ENCODE peak calls at places on chromosomes 2 and 18, in five cellular contexts. I, R, V, D and O are unnamed samples.

GRCh38 chr2:46988733-46989481 is 73.3 kb upstream of the MCFD2 start:
- DNase-seq in V (peak; percentile 53), I (no peak), D (no peak), R (no peak), O (no peak)

GRCh38 chr2:109272461-109272860 is 143.5 kb downstream of the SH3RF3 start:
- DNase-seq in V (no peak), D (no peak), R (no peak), I (no peak), O (no peak)

GRCh38 chr18:23824235-23824634 is 135.0 kb downstream of the LAMA3 start:
- DNase-seq in R (peak; percentile 16), V (no peak), I (peak; percentile 53), D (no peak), O (no peak)

GRCh38 chr2:134466141-134466540 is 212.3 kb downstream of the MGAT5 start:
- DNase-seq in R (no peak), D (no peak), I (peak; percentile 76), V (peak; percentile 61), O (peak; percentile 12)

GRCh38 chr2:161044095-161044874 is 115.9 kb upstream of the TANK start:
- DNase-seq in R (peak; percentile 73), D (no peak), I (no peak), V (no peak), O (peak; percentile 71)

GRCh38 chr2:65103013-65103720 is 26.7 kb downstream of the RAB1A start:
- DNase-seq in R (no peak), I (no peak), V (no peak), D (no peak), O (no peak)

GRCh38 chr2:195898505-195898904 is 170.1 kb downstream of the DNAH7 start:
- DNase-seq in R (peak; percentile 100), I (no peak), D (no peak), V (no peak), O (peak; percentile 72)

GRCh38 chr2:29212009-29212408 is 96.8 kb downstream of the CLIP4 start:
- DNase-seq in R (no peak), I (peak; percentile 53), V (peak; percentile 29), D (no peak), O (peak; percentile 14)

GRCh38 chr18:36314098-36314497 is 16.6 kb downstream of the FHOD3 start:
- DNase-seq in D (no peak), V (peak; percentile 5), R (peak; percentile 55), I (no peak), O (peak; percentile 33)

GRCh38 chr2:18117592-18117991 is 239.1 kb downstream of the KCNS3 start:
- DNase-seq in D (no peak), R (peak; percentile 41), I (peak; percentile 59), V (peak; percentile 58), O (no peak)

GRCh38 chr2:48249093-48249492 is 280.9 kb upstream of the STON1 start:
- DNase-seq in V (no peak), D (no peak), I (no peak), R (peak; percentile 77), O (peak; percentile 68)

GRCh38 chr2:23658466-23658942 is 268.4 kb downstream of the ATAD2B start:
- DNase-seq in R (peak; percentile 17), V (no peak), I (no peak), D (no peak), O (peak; percentile 27)

GRCh38 chr2:134407154-134407890 is 153.4 kb downstream of the MGAT5 start:
- DNase-seq in D (no peak), R (no peak), I (no peak), V (no peak), O (no peak)

GRCh38 chr2:106073608-106074406 is 120.3 kb downstream of the UXS1 start:
- DNase-seq in V (no peak), R (no peak), D (no peak), I (no peak), O (no peak)

GRCh38 chr2:85523906-85524566 is 14.9 kb upstream of the MAT2A start:
- DNase-seq in V (no peak), D (no peak), I (peak; percentile 42), R (peak; percentile 61), O (peak; percentile 75)

GRCh38 chr2:199309973-199310372 is 147.8 kb downstream of the SATB2 start:
- DNase-seq in I (no peak), D (no peak), V (no peak), R (no peak), O (no peak)

GRCh38 chr2:146821836-146822316 is 1023.0 kb upstream of the ACVR2A start:
- DNase-seq in I (no peak), V (no peak), R (peak; percentile 32), D (no peak), O (peak; percentile 62)

GRCh38 chr18:26465431-26465830 is 82.9 kb downstream of the KCTD1 start:
- DNase-seq in R (no peak), D (no peak), I (no peak), V (no peak), O (no peak)

GRCh38 chr2:51297488-51297887 is 265.6 kb upstream of the NRXN1 start:
- DNase-seq in V (no peak), I (no peak), R (peak; percentile 44), D (no peak), O (no peak)

GRCh38 chr2:21310493-21310892 is 186.7 kb downstream of the TDRD15 start:
- DNase-seq in D (no peak), V (no peak), R (no peak), I (no peak), O (peak; percentile 10)

GRCh38 chr2:40962026-40962425 is 510.1 kb upstream of the SLC8A1 start:
- DNase-seq in R (no peak), D (no peak), I (no peak), V (no peak), O (no peak)

DNA sequence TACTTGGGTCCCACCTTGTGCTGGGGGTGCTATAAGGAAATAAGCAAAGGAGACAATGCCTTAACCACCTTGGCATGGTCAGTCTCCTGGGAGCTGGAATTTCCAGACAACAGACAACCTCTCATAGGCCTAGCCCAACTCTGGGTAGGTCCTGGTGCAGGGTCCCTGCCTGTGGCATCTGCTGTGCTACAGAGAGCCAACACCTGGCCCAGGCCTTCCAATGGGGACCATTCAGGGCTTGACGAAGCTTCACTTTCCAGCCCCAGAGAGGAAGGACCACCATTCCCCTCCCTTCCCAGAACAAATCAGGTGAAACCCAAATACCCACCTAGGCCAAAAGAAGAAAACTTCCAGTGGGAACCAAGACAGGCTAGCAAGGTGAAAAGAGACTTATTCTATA is 82.8 kb downstream of the SMAD7 start:
- DNase-seq in V (no peak), I (no peak), R (no peak), D (no peak), O (no peak)
- H2AK5ac ChIP-seq in V (no peak overlapping the region), I (no peak overlapping the region), R (no peak overlapping the region), D (no peak overlapping the region), O (peak overlapping the region; percentile 31)

GRCh38 chr2:15797231-15797945 is 143.0 kb upstream of the MYCN start:
- DNase-seq in V (peak; percentile 77), I (peak; percentile 65), R (no peak), D (no peak), O (no peak)
- H2BK15ac ChIP-seq in V (no peak overlapping the region), I (no peak overlapping the region), R (no peak overlapping the region), D (no peak overlapping the region), O (no peak overlapping the region)

GRCh38 chr2:73260338-73260984 is 23.8 kb downstream of the FBXO41 start:
- DNase-seq in D (no peak), I (peak; percentile 77), V (peak; percentile 83), R (peak; percentile 43), O (peak; percentile 48)
- H2AK5ac ChIP-seq in D (no peak overlapping the region), I (no peak overlapping the region), V (no peak overlapping the region), R (no peak overlapping the region), O (no peak overlapping the region)

DNA sequence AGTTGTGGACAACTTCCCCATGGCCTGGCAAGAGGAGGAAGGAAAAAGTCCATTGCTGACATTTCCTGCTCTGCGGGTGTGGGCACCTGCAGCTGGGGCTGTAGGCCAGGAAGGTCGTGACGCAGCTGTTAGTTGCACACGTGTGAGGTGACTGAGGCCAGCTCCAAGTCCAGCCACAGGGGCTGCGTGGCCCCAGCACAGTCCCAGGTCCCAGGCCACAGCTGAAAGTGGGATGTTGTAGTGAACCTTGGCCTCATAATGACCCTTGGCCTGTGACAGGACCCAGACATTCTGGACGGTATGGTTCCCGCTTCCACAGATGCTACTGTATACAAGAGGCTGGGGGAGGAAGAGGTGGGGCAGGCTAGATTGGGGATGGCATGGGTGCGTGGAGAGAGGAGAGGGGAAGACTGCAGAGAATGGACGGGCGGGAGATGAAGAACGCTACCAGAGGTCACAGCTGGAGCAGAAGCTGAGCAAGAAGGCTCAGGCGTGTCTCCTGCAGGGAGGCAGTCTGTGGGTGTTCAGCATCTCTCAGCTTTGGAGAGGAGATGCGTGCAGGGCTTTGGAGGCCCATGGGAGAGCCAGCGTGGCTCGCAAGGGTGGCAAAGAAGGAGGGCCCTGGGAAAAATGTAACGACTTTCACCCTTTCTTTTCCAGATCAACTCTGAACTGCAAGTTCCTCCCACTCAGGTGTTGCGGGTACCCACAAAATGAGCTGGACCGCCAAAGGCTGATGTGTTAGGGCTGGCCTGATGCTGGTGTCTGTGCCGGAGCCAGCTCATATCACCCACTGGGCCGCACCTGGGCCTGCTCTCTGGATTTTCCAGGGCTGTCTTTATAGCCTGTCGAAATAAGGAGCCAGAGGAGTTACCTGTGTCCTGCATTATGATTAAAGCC is 21.9 kb downstream of the OTOF start:
- DNase-seq in I (no peak), D (no peak), V (peak; percentile 24), R (no peak), O (no peak)
- H2BK15ac ChIP-seq in I (no peak overlapping the region), D (no peak overlapping the region), V (no peak overlapping the region), R (no peak overlapping the region), O (no peak overlapping the region)

GRCh38 chr2:32009479-32010256 is 1.1 kb downstream of the MEMO1 start:
- DNase-seq in R (no peak), I (peak; percentile 53), D (no peak), V (peak; percentile 34), O (peak; percentile 43)
- H2AK5ac ChIP-seq in R (peak overlapping the region; percentile 45), I (no peak overlapping the region), D (no peak overlapping the region), V (no peak overlapping the region), O (no peak overlapping the region)

GRCh38 chr2:95722331-95722730 is 130.5 kb downstream of the TRIM43 start:
- DNase-seq in R (no peak), D (no peak), I (no peak), V (no peak), O (no peak)

GRCh38 chr2:95721726-95722125 is 129.9 kb downstream of the TRIM43 start:
- DNase-seq in R (no peak), V (no peak), I (no peak), D (no peak), O (no peak)

GRCh38 chr2:95719473-95720060 is 127.8 kb downstream of the TRIM43 start:
- DNase-seq in I (no peak), D (no peak), R (no peak), V (no peak), O (no peak)
- H2BK15ac ChIP-seq in I (no peak overlapping the region), D (no peak overlapping the region), R (no peak overlapping the region), V (no peak overlapping the region), O (no peak overlapping the region)

GRCh38 chr2:10233131-10234012 is 69.3 kb upstream of the HPCAL1 start:
- DNase-seq in D (no peak), V (no peak), R (no peak), I (no peak), O (no peak)
- H2AK5ac ChIP-seq in D (peak overlapping the region; percentile 65), V (no peak overlapping the region), R (no peak overlapping the region), I (no peak overlapping the region), O (no peak overlapping the region)

GRCh38 chr2:237056271-237056875 is 29.3 kb upstream of the COPS8 start:
- DNase-seq in D (no peak), V (no peak), I (peak; percentile 36), R (no peak), O (no peak)
- H2BK15ac ChIP-seq in D (no peak overlapping the region), V (no peak overlapping the region), I (no peak overlapping the region), R (no peak overlapping the region), O (no peak overlapping the region)